ENCODE peak calls at places on chromosomes 12 and 14, in five cellular contexts. One of them, this sample, is unnamed.

GRCh38 chr14:104983231-104983721 is 2.3 kb upstream of the CLBA1 start:
- DNase-seq in left ventricle myocardium inferior: no peak
- DNase-seq in HFF-Myc: no peak
- DNase-seq in heart right ventricle: no peak
- DNase-seq in RWPE1: no peak
- DNase-seq in this sample: no peak

GRCh38 chr14:63045234-63045611 is at the start of gene KCNH5:
- DNase-seq in RWPE1: peak
- DNase-seq in heart right ventricle: no peak
- DNase-seq in HFF-Myc: no peak
- DNase-seq in left ventricle myocardium inferior: peak
- DNase-seq in this sample: peak

GRCh38 chr14:57486767-57487379 is 6.8 kb downstream of the CCDC198 start:
- DNase-seq in left ventricle myocardium inferior: no peak
- DNase-seq in heart right ventricle: no peak
- DNase-seq in HFF-Myc: peak
- DNase-seq in RWPE1: peak
- DNase-seq in this sample: peak

GRCh38 chr12:27319394-27319793 is 13.2 kb upstream of the BMAL2 start:
- DNase-seq in left ventricle myocardium inferior: no peak
- DNase-seq in heart right ventricle: no peak
- DNase-seq in HFF-Myc: no peak
- DNase-seq in RWPE1: peak
- DNase-seq in this sample: no peak

GRCh38 chr12:116337312-116337711 is 59.8 kb upstream of the MED13L start:
- DNase-seq in HFF-Myc: no peak
- DNase-seq in RWPE1: no peak
- DNase-seq in heart right ventricle: no peak
- DNase-seq in left ventricle myocardium inferior: no peak
- DNase-seq in this sample: no peak

GRCh38 chr14:104423224-104423681 is 156.3 kb upstream of the C14orf180 start:
- DNase-seq in heart right ventricle: no peak
- DNase-seq in RWPE1: no peak
- DNase-seq in HFF-Myc: no peak
- DNase-seq in left ventricle myocardium inferior: no peak
- DNase-seq in this sample: no peak

GRCh38 chr12:131816495-131816894 is 11.7 kb upstream of the MMP17 start:
- DNase-seq in heart right ventricle: no peak
- DNase-seq in RWPE1: no peak
- DNase-seq in left ventricle myocardium inferior: no peak
- DNase-seq in HFF-Myc: no peak
- DNase-seq in this sample: no peak

GRCh38 chr14:23168246-23168645 is 15.2 kb downstream of the SLC7A8 start:
- DNase-seq in HFF-Myc: no peak
- DNase-seq in left ventricle myocardium inferior: no peak
- DNase-seq in RWPE1: no peak
- DNase-seq in heart right ventricle: no peak
- DNase-seq in this sample: no peak

GRCh38 chr12:64824500-64825142 is at the start of gene TBC1D30:
- DNase-seq in RWPE1: no peak
- DNase-seq in heart right ventricle: no peak
- DNase-seq in left ventricle myocardium inferior: no peak
- DNase-seq in HFF-Myc: no peak
- DNase-seq in this sample: peak

GRCh38 chr12:12278899-12279298 is 12.1 kb upstream of the LRP6 start:
- DNase-seq in HFF-Myc: no peak
- DNase-seq in RWPE1: no peak
- DNase-seq in heart right ventricle: no peak
- DNase-seq in left ventricle myocardium inferior: no peak
- DNase-seq in this sample: no peak

GRCh38 chr12:103680591-103681065 is 93.6 kb downstream of the STAB2 start:
- DNase-seq in RWPE1: no peak
- DNase-seq in HFF-Myc: no peak
- DNase-seq in heart right ventricle: peak
- DNase-seq in left ventricle myocardium inferior: peak
- DNase-seq in this sample: no peak

GRCh38 chr14:37413504-37414003 is 181.5 kb downstream of the FOXA1 start:
- DNase-seq in HFF-Myc: no peak
- DNase-seq in heart right ventricle: no peak
- DNase-seq in left ventricle myocardium inferior: no peak
- DNase-seq in RWPE1: no peak
- DNase-seq in this sample: no peak

GRCh38 chr12:8844665-8845064 is 22.2 kb downstream of the A2ML1 start:
- DNase-seq in HFF-Myc: no peak
- DNase-seq in left ventricle myocardium inferior: peak
- DNase-seq in heart right ventricle: peak
- DNase-seq in RWPE1: no peak
- DNase-seq in this sample: no peak

GRCh38 chr14:98925362-98926040 is 346.5 kb downstream of the BCL11B start:
- DNase-seq in left ventricle myocardium inferior: no peak
- DNase-seq in HFF-Myc: no peak
- DNase-seq in RWPE1: no peak
- DNase-seq in heart right ventricle: no peak
- DNase-seq in this sample: no peak

GRCh38 chr12:110780448-110780847 is 37.8 kb upstream of the PPP1CC start:
- DNase-seq in heart right ventricle: no peak
- DNase-seq in RWPE1: no peak
- DNase-seq in HFF-Myc: no peak
- DNase-seq in left ventricle myocardium inferior: no peak
- DNase-seq in this sample: no peak

GRCh38 chr14:92959189-92959531 is 36.2 kb downstream of the CHGA start:
- DNase-seq in left ventricle myocardium inferior: peak
- DNase-seq in heart right ventricle: no peak
- DNase-seq in HFF-Myc: no peak
- DNase-seq in RWPE1: no peak
- DNase-seq in this sample: no peak

GRCh38 chr14:82636426-82636825 is 1102.8 kb upstream of the SEL1L start:
- DNase-seq in left ventricle myocardium inferior: no peak
- DNase-seq in HFF-Myc: no peak
- DNase-seq in heart right ventricle: no peak
- DNase-seq in RWPE1: no peak
- DNase-seq in this sample: no peak

GRCh38 chr12:94831081-94831747 is 172.3 kb downstream of the NDUFA12 start:
- DNase-seq in heart right ventricle: peak
- DNase-seq in HFF-Myc: no peak
- DNase-seq in RWPE1: no peak
- DNase-seq in left ventricle myocardium inferior: no peak
- DNase-seq in this sample: no peak

GRCh38 chr12:123105427-123105826 is 45.5 kb downstream of the PITPNM2 start:
- DNase-seq in left ventricle myocardium inferior: no peak
- DNase-seq in heart right ventricle: peak
- DNase-seq in HFF-Myc: no peak
- DNase-seq in RWPE1: no peak
- DNase-seq in this sample: no peak

GRCh38 chr14:103367995-103368394 is 17.2 kb upstream of the MARK3 start:
- DNase-seq in HFF-Myc: no peak
- DNase-seq in RWPE1: no peak
- DNase-seq in left ventricle myocardium inferior: no peak
- DNase-seq in heart right ventricle: no peak
- DNase-seq in this sample: no peak

GRCh38 chr12:53963005-53963404 is 8.3 kb downstream of the HOXC12 start:
- DNase-seq in heart right ventricle: no peak
- DNase-seq in HFF-Myc: no peak
- DNase-seq in RWPE1: no peak
- DNase-seq in left ventricle myocardium inferior: no peak
- DNase-seq in this sample: no peak

GRCh38 chr12:53960187-53961024 is 5.7 kb downstream of the HOXC12 start:
- DNase-seq in HFF-Myc: no peak
- DNase-seq in left ventricle myocardium inferior: no peak
- DNase-seq in heart right ventricle: no peak
- DNase-seq in RWPE1: no peak
- DNase-seq in this sample: no peak

GRCh38 chr12:53959314-53959713 is 4.6 kb downstream of the HOXC12 start:
- DNase-seq in RWPE1: no peak
- DNase-seq in left ventricle myocardium inferior: no peak
- DNase-seq in HFF-Myc: no peak
- DNase-seq in heart right ventricle: no peak
- DNase-seq in this sample: no peak

GRCh38 chr12:53963434-53964314 is 9.0 kb downstream of the HOXC12 start:
- DNase-seq in HFF-Myc: no peak
- DNase-seq in left ventricle myocardium inferior: no peak
- DNase-seq in RWPE1: no peak
- DNase-seq in heart right ventricle: no peak
- DNase-seq in this sample: no peak

DNA sequence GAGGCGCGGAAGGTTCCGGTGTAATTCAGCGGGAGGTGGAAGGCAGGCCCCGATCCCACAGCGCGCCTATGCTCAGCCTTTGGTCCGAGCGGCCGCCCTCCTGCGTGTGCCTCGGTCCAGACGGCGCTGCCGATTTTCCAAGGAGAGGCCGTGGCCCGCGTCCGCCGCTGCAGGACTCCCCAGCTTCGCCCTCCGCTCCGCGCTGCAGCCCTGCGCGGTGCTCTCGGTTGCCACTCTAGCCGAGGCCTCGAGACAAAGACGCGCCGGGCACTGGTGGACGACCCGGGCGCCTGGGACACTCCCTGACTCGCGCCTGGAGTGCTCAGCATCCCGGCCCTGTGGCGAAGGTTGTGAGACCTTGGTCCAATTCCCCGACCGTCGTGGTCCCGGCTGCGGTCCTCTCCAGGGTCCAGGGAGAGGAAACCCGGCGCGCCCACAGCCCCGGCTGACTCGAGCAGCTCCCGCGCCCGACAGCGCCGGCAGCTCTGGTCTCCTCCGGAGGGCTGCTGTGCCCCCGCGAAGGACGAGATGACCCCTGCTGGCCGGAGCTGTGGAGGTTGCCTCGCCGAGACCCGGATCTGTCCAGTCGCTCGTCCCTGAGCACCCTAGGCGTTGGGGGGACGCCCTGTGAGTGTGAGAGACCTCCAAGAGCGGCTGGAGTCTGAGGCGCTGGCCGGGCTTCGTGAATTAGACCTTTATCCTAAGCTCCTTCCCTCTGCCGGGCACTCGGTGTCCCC is 6.5 kb downstream of the HOXC12 start:
- DNase-seq in HFF-Myc: no peak
- DNase-seq in heart right ventricle: no peak
- DNase-seq in left ventricle myocardium inferior: no peak
- DNase-seq in RWPE1: no peak
- DNase-seq in this sample: no peak
- TF ChIP-seq CTCF in HFF-Myc: no peak
- TF ChIP-seq CTCF in heart right ventricle: no peak
- TF ChIP-seq CTCF in left ventricle myocardium inferior: no peak
- TF ChIP-seq CTCF in RWPE1: no peak
- TF ChIP-seq CTCF in this sample: no peak

DNA sequence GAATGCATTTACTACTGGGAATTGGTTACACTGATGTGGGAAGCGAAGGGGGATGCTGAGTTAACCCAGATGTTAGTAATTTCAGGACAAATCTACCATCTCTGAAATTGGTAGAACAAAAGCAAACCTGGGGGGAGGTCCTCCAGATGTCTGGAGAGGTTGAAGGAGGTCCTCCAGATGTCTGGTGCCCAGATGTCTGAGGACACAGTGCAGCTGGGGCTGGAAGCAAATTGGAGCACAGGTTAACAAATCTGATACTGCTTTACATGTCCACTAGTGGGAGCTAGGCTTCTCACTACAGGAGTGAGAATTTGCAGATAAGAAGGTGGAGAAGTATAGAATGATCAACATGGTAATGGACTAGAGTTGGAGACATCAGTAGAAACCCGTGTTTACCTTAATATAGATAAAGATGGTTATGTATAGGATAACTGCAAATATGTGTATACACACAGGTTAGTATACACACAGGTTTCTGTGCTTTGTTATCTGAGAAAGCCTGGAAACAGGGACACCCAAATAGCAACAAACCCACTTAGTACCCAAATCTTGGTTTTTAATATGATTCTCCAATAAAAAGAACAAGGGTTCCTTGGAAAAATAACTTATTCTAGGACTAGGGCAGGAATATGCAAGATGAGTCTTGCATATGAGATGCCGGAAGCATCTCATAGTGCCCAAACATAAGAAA is 162.5 kb downstream of the C12orf50 start:
- DNase-seq in RWPE1: peak
- DNase-seq in heart right ventricle: no peak
- DNase-seq in left ventricle myocardium inferior: no peak
- DNase-seq in HFF-Myc: peak
- DNase-seq in this sample: peak
- TF ChIP-seq CTCF in RWPE1: no peak
- TF ChIP-seq CTCF in heart right ventricle: no peak
- TF ChIP-seq CTCF in left ventricle myocardium inferior: peak
- TF ChIP-seq CTCF in HFF-Myc: peak
- TF ChIP-seq CTCF in this sample: peak

DNA sequence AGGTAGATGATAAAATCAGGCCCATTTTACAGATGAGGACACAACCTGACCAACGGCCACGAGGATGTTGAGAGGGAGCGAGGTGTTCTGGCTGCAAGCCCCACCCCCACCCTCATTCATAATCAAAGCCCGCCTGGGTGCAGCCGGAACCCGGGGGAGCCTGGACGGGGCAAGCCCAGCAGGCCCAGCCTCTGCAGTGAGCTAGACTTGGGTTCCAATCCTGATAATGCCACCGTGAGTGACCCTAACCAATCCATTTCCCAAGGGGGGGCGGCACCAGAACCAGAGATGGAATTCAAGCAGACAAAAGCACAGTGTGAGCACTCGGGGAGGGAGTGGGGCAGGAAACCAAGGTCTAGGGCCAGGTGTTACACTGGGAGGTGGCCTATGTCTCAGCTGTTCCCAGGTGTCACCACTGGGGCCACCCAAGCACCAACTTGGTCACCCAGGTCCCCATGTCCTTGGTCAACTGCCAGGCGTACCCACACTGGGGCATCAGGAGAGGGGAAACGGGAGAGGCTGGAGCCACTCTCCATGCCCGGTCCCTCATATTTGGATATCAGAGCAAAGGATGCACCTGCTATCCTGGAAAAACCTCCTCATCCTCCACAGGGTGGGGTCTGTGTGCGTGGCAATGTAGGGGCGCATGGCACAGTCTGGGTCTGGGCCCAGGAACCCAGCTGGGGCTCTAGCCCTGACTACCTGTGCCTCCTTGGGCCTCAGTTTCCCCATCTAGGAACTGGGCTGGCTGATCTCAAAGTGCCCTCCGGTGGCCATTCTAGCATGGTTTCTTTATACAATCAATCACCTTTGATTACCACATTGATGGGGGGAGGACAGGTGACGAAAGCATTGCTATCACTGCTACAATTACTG is 58.4 kb downstream of the FAM222A start:
- DNase-seq in RWPE1: no peak
- DNase-seq in heart right ventricle: no peak
- DNase-seq in left ventricle myocardium inferior: no peak
- DNase-seq in HFF-Myc: no peak
- DNase-seq in this sample: no peak
- TF ChIP-seq CTCF in RWPE1: no peak
- TF ChIP-seq CTCF in heart right ventricle: no peak
- TF ChIP-seq CTCF in left ventricle myocardium inferior: no peak
- TF ChIP-seq CTCF in HFF-Myc: peak
- TF ChIP-seq CTCF in this sample: no peak

DNA sequence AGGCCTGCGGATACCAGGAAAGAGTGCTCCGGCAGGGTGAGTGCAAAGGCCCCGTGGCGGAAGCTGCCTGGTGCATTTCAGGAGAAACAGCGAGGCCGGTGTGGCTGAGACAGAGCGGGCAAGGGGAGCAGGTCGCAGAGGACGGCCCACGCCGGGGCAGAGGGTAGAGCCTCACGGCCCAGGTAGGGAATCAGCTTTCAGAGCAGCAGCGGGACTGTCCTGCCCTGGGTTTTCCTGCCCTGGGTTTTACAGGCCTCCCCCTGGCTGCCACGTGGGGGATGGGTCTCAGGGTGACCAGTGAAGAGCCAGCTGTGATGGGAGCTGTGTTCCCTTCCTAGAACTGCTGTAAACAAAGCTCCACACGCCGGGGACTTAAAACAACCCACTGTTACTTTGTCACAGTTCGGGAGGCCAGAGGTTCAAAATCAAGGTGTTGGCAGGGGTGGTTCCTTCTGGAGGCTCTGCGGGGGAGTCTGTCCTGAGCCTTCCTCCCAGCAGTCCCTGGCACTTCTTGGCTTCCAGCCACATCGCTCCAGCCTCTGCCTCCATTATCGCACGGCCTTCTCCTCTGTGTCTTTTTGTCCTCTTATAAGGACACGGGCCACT is 10.4 kb downstream of the NCOR2 start:
- DNase-seq in RWPE1: no peak
- DNase-seq in HFF-Myc: no peak
- DNase-seq in heart right ventricle: no peak
- DNase-seq in left ventricle myocardium inferior: no peak
- DNase-seq in this sample: no peak
- TF ChIP-seq CTCF in RWPE1: no peak
- TF ChIP-seq CTCF in HFF-Myc: no peak
- TF ChIP-seq CTCF in heart right ventricle: no peak
- TF ChIP-seq CTCF in left ventricle myocardium inferior: no peak
- TF ChIP-seq CTCF in this sample: no peak

This sample was measured in Calu3.